ENCODE peak calls at places on chromosomes 5 and 9, in four cellular contexts. K is BE2C, W is fibroblast of mammary gland, B is glutamatergic neuron. F is an unnamed sample.

GRCh38 chr9:136791466-136792276 is 527 bp downstream of the TMEM141 start:
- DNase-seq in K (peak), W (peak), B (peak), F (peak)

GRCh38 chr9:123775289-123775688 is 154.6 kb downstream of the DENND1A start:
- DNase-seq in K (no peak), W (no peak), B (no peak), F (no peak)

GRCh38 chr5:151870820-151871219 is 53.8 kb downstream of the GLRA1 start:
- DNase-seq in K (no peak), W (peak), B (no peak), F (no peak)

GRCh38 chr9:92506184-92506857 is 24.0 kb upstream of the ASPN start:
- DNase-seq in K (no peak), W (peak), B (no peak), F (no peak)

GRCh38 chr9:113886003-113886324 is 9.9 kb downstream of the ZNF618 start:
- DNase-seq in K (no peak), W (peak), B (no peak), F (no peak)

GRCh38 chr5:139294372-139295165 is 1.0 kb downstream of the MATR3 start:
- DNase-seq in K (peak), W (peak), B (peak), F (peak)

GRCh38 chr9:73199886-73200285 is 48.2 kb downstream of the ANXA1 start:
- DNase-seq in K (peak), W (no peak), B (peak), F (peak)

GRCh38 chr5:40678021-40678939 is 1.4 kb upstream of the PTGER4 start:
- DNase-seq in K (no peak), W (no peak), B (no peak), F (no peak)

GRCh38 chr9:107276966-107277710 is 5.9 kb upstream of the RAD23B start:
- DNase-seq in K (no peak), W (no peak), B (no peak), F (no peak)

GRCh38 chr9:75152416-75152815 is 64.1 kb downstream of the OSTF1 start:
- DNase-seq in K (no peak), W (no peak), B (no peak), F (no peak)

GRCh38 chr9:614421-614820 is 227.1 kb upstream of the DMRT1 start:
- DNase-seq in K (no peak), W (no peak), B (no peak), F (no peak)

GRCh38 chr5:147675168-147675567 is 107.4 kb downstream of the JAKMIP2 start:
- DNase-seq in K (no peak), W (no peak), B (no peak), F (no peak)
- TF ChIP-seq CTCF in K (peak), W (no peak), B (no peak), F (no peak)

GRCh38 chr5:16457451-16457850 is 8.1 kb downstream of the ZNF622 start:
- DNase-seq in K (no peak), W (no peak), B (no peak), F (no peak)
- TF ChIP-seq CTCF in K (peak), W (no peak), B (no peak), F (no peak)

GRCh38 chr5:111223790-111224560 is at the start of gene CAMK4:
- DNase-seq in K (peak), W (peak), B (peak), F (peak)
- TF ChIP-seq CTCF in K (peak), W (peak), B (no peak), F (no peak)

GRCh38 chr5:23820764-23821471 is 313.5 kb downstream of the PRDM9 start:
- DNase-seq in K (no peak), W (peak), B (no peak), F (peak)
- TF ChIP-seq CTCF in K (peak), W (peak), B (peak), F (peak)

GRCh38 chr9:99222416-99223280 is 566 bp downstream of the SEC61B start:
- DNase-seq in K (no peak), W (peak), B (no peak), F (no peak)
- TF ChIP-seq CTCF in K (no peak), W (no peak), B (no peak), F (no peak)

GRCh38 chr9:23088932-23089364 is 642.3 kb downstream of the DMRTA1 start:
- DNase-seq in K (no peak), W (no peak), B (peak), F (peak)
- TF ChIP-seq CTCF in K (no peak), W (no peak), B (no peak), F (no peak)

GRCh38 chr5:31194458-31194808 is 947 bp downstream of the CDH6 start:
- DNase-seq in K (no peak), W (no peak), B (no peak), F (peak)

GRCh38 chr5:31192442-31192841 is 1.0 kb upstream of the CDH6 start:
- DNase-seq in K (peak), W (no peak), B (no peak), F (no peak)

GRCh38 chr5:31193026-31193425 is 460 bp upstream of the CDH6 start:
- DNase-seq in K (no peak), W (no peak), B (no peak), F (no peak)

GRCh38 chr5:31194892-31195291 is 1.4 kb downstream of the CDH6 start:
- DNase-seq in K (no peak), W (peak), B (no peak), F (no peak)

GRCh38 chr5:31193591-31194457 is at the start of gene CDH6:
- DNase-seq in K (peak), W (no peak), B (peak), F (peak)
- TF ChIP-seq CTCF in K (no peak), W (no peak), B (no peak), F (no peak)